ENCODE peak calls at places on chromosomes 13 and 19, in seven cellular contexts. C is cardiac muscle cell; T is fibroblast of mammary gland; H is upper lobe of left lung; I is cardiac fibroblast; S is CD4-positive, alpha-beta T cell; M is heart right ventricle. N is an unnamed sample.
A peak's percentile ranks its signal among the peaks of the same experiment; 100 is the strongest.

GRCh38 chr13:94984974-94985373 is 272.6 kb upstream of the SOX21 start:
- DNase-seq in C (no peak), T (no peak), H (no peak), I (no peak), S (no peak), M (no peak), N (no peak)

GRCh38 chr13:113041293-113041690 is 64.3 kb upstream of the F7 start:
- DNase-seq in C (no peak), T (no peak), H (peak; percentile 70), I (no peak), S (no peak), M (no peak), N (no peak)

GRCh38 chr19:55257461-55258411 is 1.1 kb downstream of the PPP6R1 start:
- DNase-seq in C (peak; percentile 17), T (peak; percentile 43), H (no peak), I (no peak), S (no peak), M (no peak), N (no peak)

GRCh38 chr13:48730971-48731658 is 77.4 kb downstream of the CYSLTR2 start:
- DNase-seq in C (peak; percentile 60), T (peak; percentile 94), H (peak; percentile 10), I (peak; percentile 69), S (no peak), M (no peak), N (no peak)

GRCh38 chr13:43661321-43661720 is 125.5 kb downstream of the ENOX1 start:
- DNase-seq in C (no peak), T (no peak), H (no peak), I (no peak), S (no peak), M (no peak), N (no peak)

GRCh38 chr19:8592231-8593009 is 15.2 kb upstream of the MYO1F start:
- DNase-seq in C (peak; percentile 99), T (peak; percentile 75), H (peak; percentile 93), I (peak; percentile 98), S (peak; percentile 96), M (peak; percentile 95), N (peak; percentile 54)

GRCh38 chr19:14318873-14319272 is 62.4 kb upstream of the ADGRE5 start:
- DNase-seq in C (no peak), T (no peak), H (no peak), I (no peak), S (no peak), M (no peak), N (no peak)

GRCh38 chr13:45681101-45681500 is 21.0 kb upstream of the CBY2 start:
- DNase-seq in C (no peak), T (peak; percentile 58), H (no peak), I (no peak), S (no peak), M (no peak), N (peak; percentile 16)

GRCh38 chr13:44172411-44172810 is 201.2 kb upstream of the SERP2 start:
- DNase-seq in C (no peak), T (peak; percentile 25), H (no peak), I (no peak), S (no peak), M (no peak), N (no peak)

GRCh38 chr19:38842439-38843174 is 7.2 kb downstream of the HNRNPL start:
- DNase-seq in C (no peak), T (no peak), H (no peak), I (no peak), S (peak; percentile 54), M (no peak), N (no peak)

GRCh38 chr19:30022659-30023058 is 80.6 kb downstream of the URI1 start:
- DNase-seq in C (no peak), T (no peak), H (no peak), I (no peak), S (no peak), M (no peak), N (no peak)

GRCh38 chr13:90485441-90485840 is 862.0 kb upstream of the MIR17HG start:
- DNase-seq in C (peak; percentile 75), T (peak; percentile 96), H (no peak), I (peak; percentile 82), S (no peak), M (no peak), N (peak; percentile 92)

GRCh38 chr13:26280822-26281221 is 26.9 kb downstream of the CDK8 start:
- DNase-seq in C (peak; percentile 11), T (no peak), H (no peak), I (peak; percentile 16), S (no peak), M (no peak), N (no peak)

GRCh38 chr13:39405596-39405995 is 197.4 kb downstream of the LHFPL6 start:
- DNase-seq in C (no peak), T (no peak), H (no peak), I (no peak), S (no peak), M (no peak), N (no peak)

GRCh38 chr13:74129500-74130144 is 4.6 kb downstream of the KLF12 start:
- DNase-seq in C (no peak), T (peak; percentile 52), H (no peak), I (no peak), S (peak; percentile 3), M (peak; percentile 12), N (no peak)

GRCh38 chr19:9858766-9859165 is 23.6 kb downstream of the PIN1 start:
- DNase-seq in C (no peak), T (no peak), H (no peak), I (no peak), S (no peak), M (no peak), N (no peak)
- TF ChIP-seq CTCF in C (no peak), T (no peak), H (no peak), I (no peak), S (no peak), M (no peak), N (no peak)

GRCh38 chr13:37886879-37887278 is 17.3 kb upstream of the TRPC4 start:
- DNase-seq in C (no peak), T (no peak), H (no peak), I (no peak), S (no peak), M (no peak), N (no peak)

GRCh38 chr13:37884026-37884425 is 14.5 kb upstream of the TRPC4 start:
- DNase-seq in C (no peak), T (no peak), H (no peak), I (no peak), S (no peak), M (no peak), N (no peak)

GRCh38 chr13:37889102-37889501 is 19.5 kb upstream of the TRPC4 start:
- DNase-seq in C (peak; percentile 19), T (peak; percentile 28), H (no peak), I (peak; percentile 8), S (no peak), M (no peak), N (no peak)

GRCh38 chr13:37889811-37890210 is 20.2 kb upstream of the TRPC4 start:
- DNase-seq in C (no peak), T (no peak), H (no peak), I (no peak), S (no peak), M (no peak), N (no peak)

GRCh38 chr13:37884674-37885073 is 15.1 kb upstream of the TRPC4 start:
- DNase-seq in C (no peak), T (no peak), H (no peak), I (no peak), S (no peak), M (no peak), N (no peak)
- TF ChIP-seq CTCF in C (no peak), T (no peak), H (no peak), I (no peak), S (no peak), M (no peak), N (no peak)

GRCh38 chr13:98447881-98448641 is 128.8 kb downstream of the STK24 start:
- DNase-seq in C (peak; percentile 12), T (peak; percentile 31), H (no peak), I (peak; percentile 31), S (no peak), M (peak; percentile 51), N (no peak)

GRCh38 chr13:98447130-98447529 is 129.8 kb downstream of the STK24 start:
- DNase-seq in C (no peak), T (no peak), H (no peak), I (no peak), S (no peak), M (no peak), N (no peak)

GRCh38 chr13:98450012-98450411 is 126.9 kb downstream of the STK24 start:
- DNase-seq in C (no peak), T (peak; percentile 12), H (no peak), I (no peak), S (no peak), M (no peak), N (no peak)

GRCh38 chr13:98449273-98449672 is 127.6 kb downstream of the STK24 start:
- DNase-seq in C (no peak), T (no peak), H (no peak), I (no peak), S (no peak), M (no peak), N (no peak)

DNA sequence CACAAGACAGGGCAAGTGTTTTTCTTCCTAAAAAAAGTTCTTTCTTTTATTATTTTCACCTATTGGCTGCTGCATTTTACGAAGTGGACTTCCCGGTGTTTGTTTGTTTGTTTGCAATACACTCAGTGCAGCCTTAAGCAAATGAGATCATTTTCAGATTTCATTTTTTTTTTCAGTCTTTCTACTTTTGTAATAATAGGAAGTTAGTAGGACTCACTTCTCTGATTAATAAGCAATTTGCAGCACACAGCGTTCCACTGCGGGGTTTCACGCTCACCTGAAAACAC is 128.3 kb downstream of the STK24 start:
- DNase-seq in C (no peak), T (no peak), H (no peak), I (no peak), S (no peak), M (no peak), N (no peak)
- TF ChIP-seq CTCF in C (no peak), T (no peak), H (peak; percentile 2), I (no peak), S (no peak), M (no peak), N (peak; percentile 3)

GRCh38 chr13:101785858-101786257 is 333.4 kb downstream of the ITGBL1 start:
- DNase-seq in C (no peak), T (peak; percentile 28), H (no peak), I (peak; percentile 0), S (no peak), M (peak; percentile 21), N (peak; percentile 17)
- TF ChIP-seq CTCF in C (no peak), T (no peak), H (no peak), I (no peak), S (no peak), M (peak; percentile 19), N (peak; percentile 55)

GRCh38 chr13:111406636-111407035 is 86.2 kb downstream of the TEX29 start:
- DNase-seq in C (no peak), T (no peak), H (no peak), I (no peak), S (no peak), M (no peak), N (no peak)
- TF ChIP-seq CTCF in C (no peak), T (no peak), H (no peak), I (no peak), S (no peak), M (no peak), N (no peak)